ENCODE peak calls at places on chromosomes 7 and 10, in five cellular contexts. B is mesenchymal stem cell, H is neuronal stem cell, F is H9, U is H1. C is an unnamed sample.

GRCh38 chr7:22564511-22565045 is 64.6 kb upstream of the STEAP1B start:
- DNase-seq in B (peak; percentile 86), H (no peak), F (no peak), U (no peak), C (peak; percentile 88)

GRCh38 chr10:62850646-62851045 is 34.5 kb upstream of the EGR2 start:
- DNase-seq in B (no peak), H (no peak), F (no peak), U (no peak), C (no peak)

GRCh38 chr10:12846718-12847117 is 154.8 kb downstream of the CCDC3 start:
- DNase-seq in B (peak; percentile 78), H (no peak), F (no peak), U (no peak), C (peak; percentile 17)

GRCh38 chr7:32587431-32587948 is 92.2 kb downstream of the AVL9 start:
- DNase-seq in B (peak; percentile 95), H (no peak), F (no peak), U (no peak), C (peak; percentile 89)

GRCh38 chr7:44489955-44490350 is 505 bp downstream of the NUDCD3 start:
- DNase-seq in B (no peak), H (no peak), F (no peak), U (no peak), C (peak; percentile 25)

GRCh38 chr10:117967149-117967548 is 79.6 kb downstream of the RAB11FIP2 start:
- DNase-seq in B (no peak), H (no peak), F (no peak), U (no peak), C (no peak)

GRCh38 chr7:16795624-16796023 is 9.2 kb downstream of the AGR2 start:
- DNase-seq in B (no peak), H (no peak), F (no peak), U (no peak), C (no peak)

GRCh38 chr7:28709756-28710155 is 248.4 kb downstream of the TRIL start:
- DNase-seq in B (no peak), H (no peak), F (no peak), U (no peak), C (no peak)

GRCh38 chr7:130483036-130483435 is 8.8 kb upstream of the MEST start:
- DNase-seq in B (no peak), H (no peak), F (no peak), U (no peak), C (no peak)

GRCh38 chr10:3251172-3251571 is 78.6 kb upstream of the PITRM1 start:
- DNase-seq in B (no peak), H (no peak), F (no peak), U (no peak), C (no peak)

GRCh38 chr10:113126506-113127192 is 176.6 kb downstream of the TCF7L2 start:
- DNase-seq in B (peak; percentile 78), H (peak; percentile 89), F (peak; percentile 70), U (no peak), C (peak; percentile 76)

GRCh38 chr10:91683976-91684375 is 51.1 kb upstream of the PPP1R3C start:
- DNase-seq in B (peak; percentile 82), H (no peak), F (no peak), U (peak; percentile 36), C (peak; percentile 96)

GRCh38 chr10:133277277-133277992 is 767 bp upstream of the ADAM8 start:
- DNase-seq in B (no peak), H (no peak), F (no peak), U (no peak), C (no peak)
- H4K8ac ChIP-seq in B (peak overlapping the region; percentile 33), H (no peak overlapping the region), F (no peak overlapping the region), U (peak overlapping the region; percentile 21), C (no peak overlapping the region)

GRCh38 chr10:35336921-35337741 is 822 bp downstream of the CCNY start:
- DNase-seq in B (peak; percentile 48), H (peak; percentile 37), F (peak; percentile 39), U (no peak), C (no peak)

GRCh38 chr10:35334297-35334696 is 2.0 kb upstream of the CCNY start:
- DNase-seq in B (no peak), H (no peak), F (no peak), U (no peak), C (no peak)

GRCh38 chr10:35335133-35335532 is 1.2 kb upstream of the CCNY start:
- DNase-seq in B (no peak), H (no peak), F (no peak), U (no peak), C (peak; percentile 35)

GRCh38 chr10:35336084-35336831 is at the start of gene CCNY:
- DNase-seq in B (peak; percentile 72), H (peak; percentile 62), F (peak; percentile 65), U (no peak), C (peak; percentile 56)

DNA sequence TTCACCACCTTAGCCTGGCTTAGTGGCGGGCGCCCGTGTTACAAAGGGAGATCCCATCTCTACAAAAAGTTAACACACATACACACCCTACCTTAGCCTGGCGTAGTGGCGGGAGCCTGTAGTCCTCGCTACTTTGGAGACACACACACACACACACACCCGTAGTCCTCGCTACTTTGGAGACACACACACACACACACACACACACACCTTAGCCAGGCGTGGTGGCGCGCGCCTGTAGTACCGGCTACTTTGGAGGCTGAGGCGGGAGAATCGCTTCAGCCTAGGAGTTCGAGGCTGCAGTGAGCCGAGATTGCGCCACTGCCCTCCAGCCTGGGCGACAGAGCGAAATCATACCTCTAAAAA is 608 bp upstream of the CCNY start:
- DNase-seq in B (peak; percentile 40), H (no peak), F (peak; percentile 35), U (no peak), C (no peak)
- H3K4ac ChIP-seq in B (peak overlapping the region; percentile 40), H (peak overlapping the region; percentile 37), F (no peak overlapping the region), U (no peak overlapping the region), C (peak overlapping the region; percentile 82)

GRCh38 chr7:47508389-47509380 is 73.2 kb downstream of the TNS3 start:
- DNase-seq in B (no peak), H (no peak), F (no peak), U (no peak), C (peak; percentile 51)

GRCh38 chr7:47511698-47512370 is 70.1 kb downstream of the TNS3 start:
- DNase-seq in B (no peak), H (no peak), F (no peak), U (no peak), C (no peak)

GRCh38 chr7:47507514-47507913 is 74.4 kb downstream of the TNS3 start:
- DNase-seq in B (no peak), H (no peak), F (no peak), U (no peak), C (no peak)

GRCh38 chr7:47510192-47510591 is 71.7 kb downstream of the TNS3 start:
- DNase-seq in B (no peak), H (no peak), F (no peak), U (no peak), C (no peak)

DNA sequence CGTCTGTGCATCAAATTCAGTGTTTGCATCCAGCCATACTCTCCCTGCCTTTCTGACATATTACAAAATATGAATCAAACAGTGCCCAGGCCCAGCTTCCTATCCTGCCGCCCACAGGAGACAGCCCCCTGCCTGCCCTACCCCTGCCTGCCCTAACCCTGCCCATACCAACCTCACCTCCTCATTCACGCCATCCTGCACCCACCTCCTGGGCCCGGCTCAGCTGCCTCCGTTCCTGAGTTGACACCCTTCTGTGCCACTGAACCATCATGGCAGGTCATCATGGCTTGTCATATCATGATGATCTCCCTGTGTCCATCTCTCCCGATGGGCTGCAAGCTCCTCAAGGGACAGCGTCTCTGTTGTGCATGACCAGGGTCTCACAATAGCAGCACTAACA is 72.3 kb downstream of the TNS3 start:
- DNase-seq in B (no peak), H (no peak), F (no peak), U (no peak), C (no peak)
- H4K8ac ChIP-seq in B (peak overlapping the region; percentile 62), H (no peak overlapping the region), F (no peak overlapping the region), U (no peak overlapping the region), C (no peak overlapping the region)

DNA sequence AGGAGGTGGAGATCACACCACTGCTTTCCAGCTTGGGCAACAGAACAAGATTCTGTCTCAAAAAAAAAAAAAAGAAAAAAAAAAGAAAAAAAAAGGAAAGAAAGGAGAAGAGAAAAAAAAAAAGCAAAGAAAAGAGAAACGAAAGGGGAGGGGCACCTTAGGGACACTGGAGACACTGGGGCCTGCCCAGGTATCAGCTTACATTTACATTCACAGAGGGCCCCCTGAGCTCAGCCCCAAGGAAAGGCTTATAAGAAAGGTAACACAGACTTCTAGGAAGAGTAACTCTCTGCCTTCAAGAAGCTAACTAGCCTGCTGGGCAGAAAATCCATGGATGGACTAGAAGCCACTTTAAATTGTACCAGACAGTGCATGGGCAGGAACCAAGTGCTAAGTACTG is 108.8 kb downstream of the NPY start:
- DNase-seq in B (no peak), H (no peak), F (no peak), U (no peak), C (no peak)
- H3K4ac ChIP-seq in B (no peak overlapping the region), H (no peak overlapping the region), F (no peak overlapping the region), U (no peak overlapping the region), C (no peak overlapping the region)

GRCh38 chr10:7412482-7413251 is 1.8 kb upstream of the SFMBT2 start:
- DNase-seq in B (peak; percentile 33), H (no peak), F (peak; percentile 79), U (no peak), C (no peak)
- H4K8ac ChIP-seq in B (no peak overlapping the region), H (no peak overlapping the region), F (no peak overlapping the region), U (peak overlapping the region; percentile 39), C (no peak overlapping the region)

DNA sequence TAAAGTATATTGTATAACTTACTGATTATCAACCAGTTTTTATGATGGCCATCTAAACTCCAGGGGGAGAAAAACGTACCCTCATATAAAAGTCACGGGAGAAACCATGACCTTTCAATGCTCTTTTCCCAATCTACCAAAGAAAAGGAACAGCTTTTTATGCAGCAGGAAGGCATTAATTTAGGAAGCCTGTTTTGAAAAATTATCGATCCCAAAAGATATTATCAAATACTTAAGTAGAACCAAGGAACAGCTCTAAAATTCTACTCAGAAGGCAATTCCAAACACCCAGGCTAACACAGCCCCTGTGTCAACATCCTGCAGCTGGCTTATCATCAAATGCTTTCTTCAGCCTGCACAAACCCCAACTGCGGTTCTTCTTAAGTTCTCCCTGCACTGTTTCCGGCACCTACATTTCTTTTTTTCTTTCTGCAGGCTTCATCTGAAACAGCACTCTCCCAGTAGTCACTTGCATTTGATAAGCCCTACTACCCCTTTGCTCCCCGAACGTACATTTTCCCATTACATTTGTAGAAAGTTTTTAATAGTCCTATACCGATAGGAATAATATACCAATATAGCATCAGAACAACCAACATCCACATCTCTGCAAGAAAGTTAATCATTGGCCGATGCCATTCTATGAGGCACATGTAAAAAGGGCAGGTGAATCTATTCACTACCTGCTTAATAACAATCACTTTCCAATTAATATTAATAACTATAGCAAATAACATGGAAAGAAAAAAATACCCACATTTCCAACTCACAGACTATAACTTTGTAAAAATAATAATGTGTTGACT is 47.9 kb downstream of the PIP4K2A start:
- DNase-seq in B (no peak), H (no peak), F (no peak), U (no peak), C (peak; percentile 62)
- H3K4ac ChIP-seq in B (no peak overlapping the region), H (no peak overlapping the region), F (no peak overlapping the region), U (no peak overlapping the region), C (no peak overlapping the region)

GRCh38 chr7:100837099-100837836 is 9.9 kb upstream of the EPHB4 start:
- DNase-seq in B (peak; percentile 94), H (peak; percentile 87), F (peak; percentile 95), U (peak; percentile 83), C (peak; percentile 90)

GRCh38 chr7:100836812-100837098 is 9.4 kb upstream of the EPHB4 start:
- DNase-seq in B (no peak), H (no peak), F (no peak), U (no peak), C (no peak)

GRCh38 chr7:100832281-100832633 is 4.9 kb upstream of the EPHB4 start:
- DNase-seq in B (no peak), H (no peak), F (no peak), U (no peak), C (no peak)

GRCh38 chr7:100839361-100839760 is 12.0 kb upstream of the EPHB4 start:
- DNase-seq in B (no peak), H (no peak), F (no peak), U (no peak), C (no peak)

GRCh38 chr7:100835903-100836811 is 8.8 kb upstream of the EPHB4 start:
- DNase-seq in B (no peak), H (peak; percentile 65), F (peak; percentile 97), U (peak; percentile 96), C (no peak)
- H4K8ac ChIP-seq in B (peak overlapping the region; percentile 99), H (no peak overlapping the region), F (no peak overlapping the region), U (peak overlapping the region; percentile 92), C (peak overlapping the region; percentile 95)